ENCODE peak calls at places on chromosomes 2 and 18, in five cellular contexts. One of them, this sample, is unnamed.

GRCh38 chr2:170548304-170548703 is 166.8 kb upstream of the SP5 start:
- DNase-seq in mesothelial cell of epicardium: no peak
- DNase-seq in tibial nerve: no peak
- DNase-seq in cardiac fibroblast: no peak
- DNase-seq in hepatocyte: no peak
- DNase-seq in this sample: no peak

GRCh38 chr2:119463990-119464389 is 32.3 kb downstream of the TMEM37 start:
- DNase-seq in mesothelial cell of epicardium: no peak
- DNase-seq in tibial nerve: no peak
- DNase-seq in cardiac fibroblast: no peak
- DNase-seq in hepatocyte: no peak
- DNase-seq in this sample: no peak

GRCh38 chr2:69138247-69138754 is 125.3 kb downstream of the ANTXR1 start:
- DNase-seq in mesothelial cell of epicardium: no peak
- DNase-seq in tibial nerve: no peak
- DNase-seq in cardiac fibroblast: peak
- DNase-seq in hepatocyte: no peak
- DNase-seq in this sample: peak

GRCh38 chr2:112924348-112924747 is 13.4 kb downstream of the IL37 start:
- DNase-seq in mesothelial cell of epicardium: no peak
- DNase-seq in tibial nerve: no peak
- DNase-seq in cardiac fibroblast: no peak
- DNase-seq in hepatocyte: no peak
- DNase-seq in this sample: no peak

GRCh38 chr2:240624011-240624949 is 1.0 kb upstream of the GPR35 start:
- DNase-seq in mesothelial cell of epicardium: no peak
- DNase-seq in tibial nerve: no peak
- DNase-seq in cardiac fibroblast: no peak
- DNase-seq in hepatocyte: no peak
- DNase-seq in this sample: no peak

GRCh38 chr2:28821295-28821958 is 10.8 kb downstream of the SPDYA start:
- DNase-seq in mesothelial cell of epicardium: no peak
- DNase-seq in tibial nerve: peak
- DNase-seq in cardiac fibroblast: peak
- DNase-seq in hepatocyte: peak
- DNase-seq in this sample: peak

GRCh38 chr2:121049141-121049540 is 235.9 kb downstream of the TFCP2L1 start:
- DNase-seq in mesothelial cell of epicardium: no peak
- DNase-seq in tibial nerve: no peak
- DNase-seq in cardiac fibroblast: no peak
- DNase-seq in hepatocyte: no peak
- DNase-seq in this sample: no peak

GRCh38 chr2:189641047-189641446 is 20.2 kb upstream of the ASNSD1 start:
- DNase-seq in mesothelial cell of epicardium: no peak
- DNase-seq in tibial nerve: no peak
- DNase-seq in cardiac fibroblast: no peak
- DNase-seq in hepatocyte: no peak
- DNase-seq in this sample: no peak

GRCh38 chr2:15920696-15921095 is 19.7 kb upstream of the MYCN start:
- DNase-seq in mesothelial cell of epicardium: no peak
- DNase-seq in tibial nerve: no peak
- DNase-seq in cardiac fibroblast: no peak
- DNase-seq in hepatocyte: peak
- DNase-seq in this sample: no peak

GRCh38 chr2:197179744-197180498 is 130.7 kb downstream of the ANKRD44 start:
- DNase-seq in mesothelial cell of epicardium: no peak
- DNase-seq in tibial nerve: peak
- DNase-seq in cardiac fibroblast: peak
- DNase-seq in hepatocyte: no peak
- DNase-seq in this sample: peak

GRCh38 chr2:136135924-136136906 is 18.3 kb upstream of the CXCR4 start:
- DNase-seq in mesothelial cell of epicardium: no peak
- DNase-seq in tibial nerve: peak
- DNase-seq in cardiac fibroblast: no peak
- DNase-seq in hepatocyte: no peak
- DNase-seq in this sample: no peak

GRCh38 chr2:41668529-41668928 is 379.3 kb upstream of the PKDCC start:
- DNase-seq in mesothelial cell of epicardium: no peak
- DNase-seq in tibial nerve: no peak
- DNase-seq in cardiac fibroblast: no peak
- DNase-seq in hepatocyte: no peak
- DNase-seq in this sample: no peak

GRCh38 chr2:129396980-129397599 is 582.4 kb upstream of the RAB6C start:
- DNase-seq in mesothelial cell of epicardium: no peak
- DNase-seq in tibial nerve: peak
- DNase-seq in cardiac fibroblast: peak
- DNase-seq in hepatocyte: peak
- DNase-seq in this sample: peak

GRCh38 chr2:111116016-111116746 is 4.5 kb upstream of the BCL2L11 start:
- DNase-seq in mesothelial cell of epicardium: no peak
- DNase-seq in tibial nerve: no peak
- DNase-seq in cardiac fibroblast: no peak
- DNase-seq in hepatocyte: no peak
- DNase-seq in this sample: no peak

GRCh38 chr18:22021701-22022100 is 147.7 kb upstream of the GATA6 start:
- DNase-seq in mesothelial cell of epicardium: no peak
- DNase-seq in tibial nerve: no peak
- DNase-seq in cardiac fibroblast: no peak
- DNase-seq in hepatocyte: no peak
- DNase-seq in this sample: no peak

GRCh38 chr18:21599585-21600525 is 649 bp downstream of the ESCO1 start:
- DNase-seq in mesothelial cell of epicardium: peak
- DNase-seq in tibial nerve: no peak
- DNase-seq in cardiac fibroblast: peak
- DNase-seq in hepatocyte: peak
- DNase-seq in this sample: peak

GRCh38 chr2:237998530-237998929 is 31.7 kb downstream of the UBE2F start:
- DNase-seq in mesothelial cell of epicardium: no peak
- DNase-seq in tibial nerve: no peak
- DNase-seq in cardiac fibroblast: peak
- DNase-seq in hepatocyte: peak
- DNase-seq in this sample: no peak

GRCh38 chr2:232129483-232129882 is 168.0 kb downstream of the DIS3L2 start:
- DNase-seq in mesothelial cell of epicardium: no peak
- DNase-seq in tibial nerve: no peak
- DNase-seq in cardiac fibroblast: peak
- DNase-seq in hepatocyte: no peak
- DNase-seq in this sample: no peak

GRCh38 chr2:12607971-12608370 is 108.8 kb upstream of the TRIB2 start:
- DNase-seq in mesothelial cell of epicardium: no peak
- DNase-seq in tibial nerve: no peak
- DNase-seq in cardiac fibroblast: no peak
- DNase-seq in hepatocyte: no peak
- DNase-seq in this sample: peak

DNA sequence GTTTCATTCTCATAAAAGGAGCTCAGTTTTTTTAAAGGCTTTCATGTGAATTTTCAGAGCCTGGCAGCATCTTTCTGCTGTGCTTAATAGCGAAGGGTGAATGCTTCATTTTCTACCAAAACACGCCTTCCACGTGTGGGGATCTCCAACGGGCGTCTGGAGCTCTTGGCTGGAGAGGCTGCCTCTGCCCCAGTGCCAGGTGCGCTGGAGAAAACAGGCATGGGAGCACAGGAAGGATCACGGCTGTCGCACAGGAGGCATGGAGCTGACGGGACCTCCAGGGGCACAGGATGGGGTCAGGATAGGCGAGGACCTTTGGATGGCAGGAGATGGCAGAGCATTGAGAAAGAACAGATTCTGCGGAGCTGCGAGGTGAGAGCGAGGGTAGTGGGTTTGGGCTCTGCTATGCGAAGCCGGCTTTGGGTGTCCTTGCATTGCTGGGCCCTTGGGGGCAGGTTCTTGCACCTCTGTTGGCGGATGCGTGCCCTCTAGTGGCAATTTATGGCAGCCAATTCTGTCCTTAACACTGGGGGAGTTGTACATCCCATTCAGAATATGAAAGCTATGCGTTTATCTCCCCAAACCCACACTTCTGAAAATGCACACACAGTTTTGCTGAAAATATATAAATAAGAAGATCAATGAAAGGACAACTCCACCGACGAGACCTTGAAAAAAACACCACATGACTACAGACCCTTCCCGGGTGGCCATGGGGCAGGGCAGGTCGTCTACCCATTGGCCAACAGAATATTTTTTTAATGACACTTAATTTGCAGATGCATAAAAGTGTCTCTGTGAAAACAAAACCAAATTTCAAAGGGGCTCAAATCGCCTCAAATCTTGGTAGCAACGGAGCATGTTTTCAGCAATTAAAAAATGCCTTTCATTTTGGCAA is 90.4 kb upstream of the SLC35G4 start:
- DNase-seq in mesothelial cell of epicardium: no peak
- DNase-seq in tibial nerve: peak
- DNase-seq in cardiac fibroblast: peak
- DNase-seq in hepatocyte: peak
- DNase-seq in this sample: peak
- TF ChIP-seq CTCF in mesothelial cell of epicardium: peak
- TF ChIP-seq CTCF in tibial nerve: peak
- TF ChIP-seq CTCF in cardiac fibroblast: peak
- TF ChIP-seq CTCF in hepatocyte: peak
- TF ChIP-seq CTCF in this sample: peak

GRCh38 chr2:101252408-101253012 is at the start of gene CNOT11:
- DNase-seq in mesothelial cell of epicardium: peak
- DNase-seq in tibial nerve: peak
- DNase-seq in cardiac fibroblast: peak
- DNase-seq in hepatocyte: peak
- DNase-seq in this sample: peak
- TF ChIP-seq CTCF in mesothelial cell of epicardium: no peak
- TF ChIP-seq CTCF in tibial nerve: peak
- TF ChIP-seq CTCF in cardiac fibroblast: no peak
- TF ChIP-seq CTCF in hepatocyte: no peak
- TF ChIP-seq CTCF in this sample: no peak

DNA sequence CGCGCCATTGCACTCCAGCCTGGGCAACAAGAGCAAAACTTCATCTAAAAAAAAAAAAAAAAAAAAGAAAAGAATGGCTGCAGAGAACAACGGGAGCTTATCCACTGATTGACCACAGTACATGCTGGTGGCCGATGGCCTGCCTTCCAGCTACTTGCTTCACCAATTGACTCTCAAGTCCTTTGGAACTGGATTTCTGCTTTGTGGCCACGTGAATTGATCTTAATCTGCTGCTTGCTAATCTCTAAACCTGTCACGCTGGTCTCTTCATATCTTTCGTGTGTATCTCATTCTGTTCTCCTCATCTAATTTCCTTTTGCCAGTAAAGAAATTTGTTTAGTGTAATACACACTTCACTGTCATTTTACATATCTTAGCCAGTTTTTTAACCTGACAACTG is 512.5 kb upstream of the CNTNAP5 start:
- DNase-seq in mesothelial cell of epicardium: no peak
- DNase-seq in tibial nerve: no peak
- DNase-seq in cardiac fibroblast: no peak
- DNase-seq in hepatocyte: no peak
- DNase-seq in this sample: no peak
- TF ChIP-seq CTCF in mesothelial cell of epicardium: no peak
- TF ChIP-seq CTCF in tibial nerve: no peak
- TF ChIP-seq CTCF in cardiac fibroblast: no peak
- TF ChIP-seq CTCF in hepatocyte: no peak
- TF ChIP-seq CTCF in this sample: no peak

DNA sequence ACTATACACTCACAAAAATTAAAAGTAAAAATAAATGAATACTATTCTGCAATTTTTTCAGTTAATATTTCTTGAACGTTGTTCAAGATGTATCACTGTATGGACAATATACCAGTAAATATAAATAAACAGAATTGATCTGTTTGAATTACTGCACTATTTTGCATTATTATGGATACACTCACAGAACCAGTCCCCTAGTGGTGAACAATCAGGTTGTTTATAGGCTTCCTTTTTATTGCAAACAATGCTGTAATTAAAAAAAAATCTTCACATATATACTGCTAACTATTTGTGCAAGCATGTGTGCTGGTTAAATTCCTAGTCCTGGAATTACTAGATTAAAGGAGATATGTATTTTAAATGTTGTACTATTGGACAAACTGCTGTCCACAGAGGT is 306.0 kb downstream of the FBXO15 start:
- DNase-seq in mesothelial cell of epicardium: no peak
- DNase-seq in tibial nerve: no peak
- DNase-seq in cardiac fibroblast: no peak
- DNase-seq in hepatocyte: no peak
- DNase-seq in this sample: no peak
- TF ChIP-seq CTCF in mesothelial cell of epicardium: peak
- TF ChIP-seq CTCF in tibial nerve: no peak
- TF ChIP-seq CTCF in cardiac fibroblast: peak
- TF ChIP-seq CTCF in hepatocyte: peak
- TF ChIP-seq CTCF in this sample: peak

GRCh38 chr2:1601064-1601405 is 143.3 kb downstream of the PXDN start:
- DNase-seq in mesothelial cell of epicardium: no peak
- DNase-seq in tibial nerve: no peak
- DNase-seq in cardiac fibroblast: no peak
- DNase-seq in hepatocyte: no peak
- DNase-seq in this sample: no peak
- TF ChIP-seq CTCF in mesothelial cell of epicardium: no peak
- TF ChIP-seq CTCF in tibial nerve: no peak
- TF ChIP-seq CTCF in cardiac fibroblast: no peak
- TF ChIP-seq CTCF in hepatocyte: no peak
- TF ChIP-seq CTCF in this sample: no peak